ENCODE peak calls at places on chromosomes 13 and 19, in six cellular contexts. I is psoas muscle, M is ovary, B is esophagus squamous epithelium, S is tibial artery, G is Peyer's patch. X is an unnamed sample.

GRCh38 chr13:98433654-98434053 is 143.3 kb downstream of the STK24 start:
- DNase-seq in M (no peak), I (no peak), B (no peak), S (no peak), G (no peak), X (no peak)

GRCh38 chr19:5916201-5916708 is 2.2 kb downstream of the CAPS start:
- DNase-seq in B (no peak), M (no peak), S (no peak), G (no peak), I (no peak), X (no peak)

GRCh38 chr19:5703819-5704818 is 14.0 kb downstream of the RPL36 start:
- DNase-seq in S (no peak), B (no peak), G (no peak), M (no peak), I (no peak), X (no peak)

GRCh38 chr13:114132419-114133121 is at the start of gene RASA3:
- DNase-seq in G (peak; percentile 89), S (peak; percentile 89), I (peak; percentile 85), M (peak; percentile 85), B (no peak), X (peak; percentile 59)

GRCh38 chr19:8161135-8161646 is 11.8 kb upstream of the FBN3 start:
- DNase-seq in G (no peak), I (no peak), B (no peak), S (no peak), M (no peak), X (no peak)

GRCh38 chr13:41577437-41577836 is 120.1 kb downstream of the RGCC start:
- DNase-seq in M (no peak), I (peak; percentile 43), G (no peak), B (no peak), S (peak; percentile 73), X (no peak)

GRCh38 chr19:7869453-7869909 is 4.7 kb downstream of the PRR36 start:
- DNase-seq in G (peak; percentile 89), B (no peak), M (peak; percentile 89), S (no peak), I (peak; percentile 49), X (peak; percentile 75)

GRCh38 chr19:6729573-6730152 is 7.7 kb downstream of the GPR108 start:
- DNase-seq in B (no peak), I (no peak), G (no peak), S (no peak), M (no peak), X (no peak)

GRCh38 chr13:70391678-70392077 is 283.4 kb upstream of the KLHL1 start:
- DNase-seq in M (no peak), S (no peak), I (no peak), B (no peak), G (peak; percentile 72), X (no peak)

GRCh38 chr13:40974460-40975407 is 44.4 kb downstream of the ELF1 start:
- DNase-seq in S (no peak), B (no peak), G (peak; percentile 63), M (no peak), I (no peak), X (no peak)

GRCh38 chr13:24183741-24184182 is 23.2 kb downstream of the SPATA13 start:
- DNase-seq in I (no peak), M (peak; percentile 73), G (peak; percentile 60), S (no peak), B (no peak), X (no peak)

GRCh38 chr19:2282062-2282861 is at the start of gene PEAK3:
- DNase-seq in B (peak; percentile 54), M (peak; percentile 73), S (peak; percentile 84), G (peak; percentile 94), I (peak; percentile 70), X (no peak)

GRCh38 chr19:12872941-12873890 is 8.0 kb downstream of the DNASE2 start:
- DNase-seq in G (peak; percentile 64), M (peak; percentile 89), I (peak; percentile 51), S (peak; percentile 78), B (no peak), X (peak; percentile 62)

GRCh38 chr19:3785464-3785937 is 680 bp downstream of the MATK start:
- DNase-seq in B (no peak), I (no peak), M (no peak), S (no peak), G (no peak), X (no peak)

GRCh38 chr19:41064974-41065569 is 23.2 kb upstream of the CYP2A13 start:
- DNase-seq in B (no peak), I (no peak), M (no peak), G (no peak), S (no peak), X (no peak)

GRCh38 chr19:42075364-42075615 is 676 bp upstream of the ZNF574 start:
- DNase-seq in I (no peak), S (no peak), M (no peak), G (no peak), B (no peak), X (no peak)

GRCh38 chr13:90857921-90858320 is 489.6 kb upstream of the MIR17HG start:
- DNase-seq in M (no peak), B (no peak), S (no peak), I (no peak), G (no peak), X (no peak)

GRCh38 chr19:4972509-4973230 is 3.8 kb downstream of the KDM4B start:
- DNase-seq in G (no peak), I (no peak), M (no peak), S (no peak), B (no peak), X (no peak)

GRCh38 chr13:50747939-50748338 is 95.6 kb downstream of the DLEU7 start:
- DNase-seq in G (no peak), B (no peak), M (no peak), I (no peak), S (no peak), X (no peak)

GRCh38 chr19:11400695-11401291 is 16.7 kb upstream of the EPOR start:
- DNase-seq in G (no peak), S (no peak), M (no peak), I (no peak), B (no peak), X (no peak)

DNA sequence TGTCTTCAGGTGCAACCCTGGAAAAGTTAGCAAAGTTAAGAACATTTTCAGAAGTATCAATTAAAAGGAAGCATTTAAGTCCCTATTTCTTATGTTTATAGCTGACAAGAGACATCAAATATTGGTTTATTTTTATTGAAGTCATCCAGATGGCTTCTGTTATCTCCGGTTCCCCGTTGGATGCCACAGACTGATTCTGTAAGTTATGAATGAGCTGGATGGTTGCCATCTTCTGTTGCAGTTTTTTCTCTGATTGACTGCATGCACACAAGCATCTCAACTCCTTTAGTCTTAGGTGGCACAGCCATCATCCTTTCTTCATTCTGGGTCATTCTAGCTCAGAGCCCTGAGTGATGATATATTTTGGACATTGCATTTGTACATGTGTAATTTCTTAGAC is 10.6 kb upstream of the OXGR1 start:
- DNase-seq in M (no peak), S (no peak), G (no peak), B (no peak), I (no peak), X (no peak)
- H3K27me3 ChIP-seq in M (no peaks in the 10 kb centered on the region), S (no peaks in the 10 kb centered on the region), G (no peaks in the 10 kb centered on the region), B (no peaks in the 10 kb centered on the region), I (no peaks in the 10 kb centered on the region), X (no peaks in the 10 kb centered on the region)

GRCh38 chr19:19527371-19527656 is 1.4 kb upstream of the YJEFN3 start:
- DNase-seq in G (no peak), M (no peak), B (no peak), I (no peak), S (no peak), X (no peak)
- H3K27ac ChIP-seq in G (peak overlapping the region; percentile 21), M (no peak overlapping the region), B (no peak overlapping the region), I (no peak overlapping the region), S (no peak overlapping the region), X (no peak overlapping the region)

GRCh38 chr13:97221491-97221890 is 642 bp upstream of the MBNL2 start:
- DNase-seq in G (no peak), B (no peak), I (no peak), S (no peak), M (no peak), X (no peak)
- H3K27me3 ChIP-seq in G (no peaks in the 10 kb centered on the region), B (no peaks in the 10 kb centered on the region), I (no peaks in the 10 kb centered on the region), S (no peaks in the 10 kb centered on the region), M (no peaks in the 10 kb centered on the region), X (no peaks in the 10 kb centered on the region)

DNA sequence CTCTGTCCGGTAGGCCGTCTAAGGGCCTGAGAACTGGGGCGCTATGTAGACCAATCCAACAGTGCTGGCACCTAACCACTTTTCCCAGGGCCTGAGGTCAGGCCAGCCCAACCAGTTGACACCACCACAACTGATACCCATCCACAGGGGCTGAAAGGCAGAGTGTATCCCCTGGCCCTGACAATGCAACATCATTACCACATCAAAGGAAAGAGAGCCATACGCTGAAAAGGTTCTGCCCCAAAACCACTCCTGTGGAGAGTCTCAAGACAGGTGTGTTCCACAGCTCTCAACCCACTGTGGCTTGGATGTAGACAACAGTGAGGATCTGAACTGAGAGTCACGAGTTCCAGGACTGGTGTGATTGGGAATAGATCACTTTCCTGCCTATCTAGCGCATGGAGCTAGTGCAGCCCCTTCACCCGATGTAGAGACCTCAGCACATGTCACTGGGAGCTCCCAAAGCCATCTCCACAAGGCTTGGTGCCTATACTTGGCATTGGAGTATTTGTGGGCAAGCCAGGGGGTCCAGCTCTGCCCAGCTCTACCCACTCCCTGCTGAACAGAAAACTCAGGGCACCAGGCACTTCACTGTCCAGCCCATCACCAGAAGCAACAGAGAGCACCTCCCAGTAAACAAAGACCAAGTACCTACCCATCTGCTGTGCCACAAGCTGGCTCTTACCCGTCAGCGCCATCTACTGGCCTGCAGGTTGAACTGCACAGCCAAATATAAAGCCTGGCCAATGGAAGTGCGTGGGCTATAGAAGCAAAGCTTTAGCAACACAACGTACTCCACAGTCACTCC is 579.5 kb downstream of the UQCRFS1 start:
- DNase-seq in B (no peak), S (no peak), M (no peak), I (peak; percentile 41), G (no peak), X (no peak)
- H3K27ac ChIP-seq in B (no peak overlapping the region), S (no peak overlapping the region), M (no peak overlapping the region), I (no peak overlapping the region), G (no peak overlapping the region), X (no peak overlapping the region)

GRCh38 chr13:21150013-21150412 is 26.3 kb downstream of the SKA3 start:
- DNase-seq in G (no peak), B (no peak), M (no peak), I (no peak), S (no peak), X (no peak)

GRCh38 chr13:21147827-21148226 is 28.5 kb downstream of the SKA3 start:
- DNase-seq in I (no peak), S (no peak), M (no peak), G (no peak), B (no peak), X (no peak)

GRCh38 chr13:21148557-21149258 is 27.6 kb downstream of the SKA3 start:
- DNase-seq in G (no peak), B (no peak), S (no peak), I (no peak), M (no peak), X (no peak)

GRCh38 chr13:21152251-21152899 is 24.0 kb downstream of the SKA3 start:
- DNase-seq in G (no peak), M (no peak), I (no peak), S (no peak), B (no peak), X (no peak)

DNA sequence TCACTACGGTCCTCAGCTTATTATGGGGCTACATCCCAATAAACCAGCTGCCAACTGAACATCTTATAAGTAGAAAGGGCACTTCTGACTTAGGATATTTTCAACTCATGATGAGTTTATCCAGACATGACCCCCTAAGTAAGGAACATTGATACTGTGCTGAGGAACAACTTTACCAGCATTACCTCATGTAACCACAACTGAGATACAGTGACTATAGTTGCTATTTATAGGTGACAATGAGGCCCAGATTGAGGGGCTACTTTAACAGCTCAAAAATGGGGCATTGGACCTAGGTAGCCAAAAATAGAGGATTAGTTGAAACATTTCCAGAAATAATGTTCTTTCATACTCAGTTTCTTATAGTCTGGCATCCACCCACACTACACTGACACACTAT is 26.8 kb downstream of the SKA3 start:
- DNase-seq in S (no peak), M (no peak), I (no peak), B (no peak), G (no peak), X (no peak)
- H3K27me3 ChIP-seq in S (no peaks in the 10 kb centered on the region), M (no peaks in the 10 kb centered on the region), I (no peaks in the 10 kb centered on the region), B (no peaks in the 10 kb centered on the region), G (no peaks in the 10 kb centered on the region), X (no peaks in the 10 kb centered on the region)